ENCODE peak calls at places on chromosomes 12 and 14, in ten cellular contexts. One of them, this sample, is unnamed.

GRCh38 chr12:86228656-86229055 is 27.5 kb downstream of the MGAT4C start:
- DNase-seq in adrenal gland: no peak
- DNase-seq in BJ: no peak
- DNase-seq in tibial nerve: no peak
- DNase-seq in heart left ventricle: no peak
- DNase-seq in CD8-positive, alpha-beta T cell: no peak
- DNase-seq in testis: no peak
- DNase-seq in body of pancreas: no peak
- DNase-seq in tibial artery: no peak
- DNase-seq in upper lobe of right lung: no peak
- DNase-seq in this sample: no peak

GRCh38 chr12:114693532-114693931 is 9.6 kb upstream of the TBX3 start:
- DNase-seq in adrenal gland: no peak
- DNase-seq in BJ: no peak
- DNase-seq in tibial nerve: no peak
- DNase-seq in heart left ventricle: no peak
- DNase-seq in CD8-positive, alpha-beta T cell: no peak
- DNase-seq in testis: no peak
- DNase-seq in body of pancreas: no peak
- DNase-seq in tibial artery: no peak
- DNase-seq in upper lobe of right lung: no peak
- DNase-seq in this sample: no peak

GRCh38 chr14:88142990-88143389 is 138.1 kb downstream of the GPR65 start:
- DNase-seq in adrenal gland: no peak
- DNase-seq in BJ: no peak
- DNase-seq in tibial nerve: no peak
- DNase-seq in heart left ventricle: no peak
- DNase-seq in CD8-positive, alpha-beta T cell: no peak
- DNase-seq in testis: no peak
- DNase-seq in body of pancreas: no peak
- DNase-seq in tibial artery: no peak
- DNase-seq in upper lobe of right lung: no peak
- DNase-seq in this sample: no peak

GRCh38 chr12:79420146-79420618 is 270.6 kb downstream of the PAWR start:
- DNase-seq in adrenal gland: no peak
- DNase-seq in BJ: peak
- DNase-seq in tibial nerve: no peak
- DNase-seq in heart left ventricle: no peak
- DNase-seq in CD8-positive, alpha-beta T cell: no peak
- DNase-seq in testis: no peak
- DNase-seq in body of pancreas: peak
- DNase-seq in tibial artery: no peak
- DNase-seq in upper lobe of right lung: no peak
- DNase-seq in this sample: no peak

GRCh38 chr14:69214376-69214775 is 23.1 kb downstream of the EXD2 start:
- DNase-seq in adrenal gland: no peak
- DNase-seq in BJ: no peak
- DNase-seq in tibial nerve: no peak
- DNase-seq in heart left ventricle: no peak
- DNase-seq in CD8-positive, alpha-beta T cell: no peak
- DNase-seq in testis: no peak
- DNase-seq in body of pancreas: peak
- DNase-seq in tibial artery: no peak
- DNase-seq in upper lobe of right lung: no peak
- DNase-seq in this sample: no peak

GRCh38 chr12:8157484-8158198 is 826 bp downstream of the ZNF705A start:
- DNase-seq in adrenal gland: no peak
- DNase-seq in BJ: no peak
- DNase-seq in tibial nerve: no peak
- DNase-seq in heart left ventricle: no peak
- DNase-seq in CD8-positive, alpha-beta T cell: no peak
- DNase-seq in testis: no peak
- DNase-seq in body of pancreas: no peak
- DNase-seq in tibial artery: no peak
- DNase-seq in upper lobe of right lung: no peak
- DNase-seq in this sample: no peak

GRCh38 chr14:92586001-92586947 is 72.7 kb downstream of the RIN3 start:
- DNase-seq in adrenal gland: no peak
- DNase-seq in BJ: peak
- DNase-seq in tibial nerve: no peak
- DNase-seq in heart left ventricle: peak
- DNase-seq in CD8-positive, alpha-beta T cell: peak
- DNase-seq in testis: no peak
- DNase-seq in body of pancreas: peak
- DNase-seq in tibial artery: peak
- DNase-seq in upper lobe of right lung: no peak
- DNase-seq in this sample: peak

GRCh38 chr14:72611506-72611905 is 282.4 kb downstream of the DPF3 start:
- DNase-seq in adrenal gland: peak
- DNase-seq in BJ: no peak
- DNase-seq in tibial nerve: no peak
- DNase-seq in heart left ventricle: no peak
- DNase-seq in CD8-positive, alpha-beta T cell: peak
- DNase-seq in testis: no peak
- DNase-seq in body of pancreas: no peak
- DNase-seq in tibial artery: no peak
- DNase-seq in upper lobe of right lung: no peak
- DNase-seq in this sample: no peak

GRCh38 chr14:99687284-99688209 is 3.4 kb downstream of the CYP46A1 start:
- DNase-seq in adrenal gland: no peak
- DNase-seq in BJ: no peak
- DNase-seq in tibial nerve: no peak
- DNase-seq in heart left ventricle: no peak
- DNase-seq in CD8-positive, alpha-beta T cell: peak
- DNase-seq in testis: peak
- DNase-seq in body of pancreas: no peak
- DNase-seq in tibial artery: peak
- DNase-seq in upper lobe of right lung: no peak
- DNase-seq in this sample: no peak
- TF ChIP-seq CTCF in adrenal gland: peak
- TF ChIP-seq CTCF in BJ: peak
- TF ChIP-seq CTCF in tibial nerve: no peak
- TF ChIP-seq CTCF in heart left ventricle: peak
- TF ChIP-seq CTCF in CD8-positive, alpha-beta T cell: peak
- TF ChIP-seq CTCF in testis: peak
- TF ChIP-seq CTCF in body of pancreas: peak
- TF ChIP-seq CTCF in tibial artery: peak
- TF ChIP-seq CTCF in upper lobe of right lung: peak
- TF ChIP-seq CTCF in this sample: peak

GRCh38 chr12:128856035-128856790 is 2.9 kb downstream of the GLT1D1 start:
- DNase-seq in adrenal gland: no peak
- DNase-seq in BJ: no peak
- DNase-seq in tibial nerve: no peak
- DNase-seq in heart left ventricle: no peak
- DNase-seq in CD8-positive, alpha-beta T cell: no peak
- DNase-seq in testis: no peak
- DNase-seq in body of pancreas: no peak
- DNase-seq in tibial artery: no peak
- DNase-seq in upper lobe of right lung: no peak
- DNase-seq in this sample: no peak

GRCh38 chr12:128853321-128854197 is at the start of gene GLT1D1:
- DNase-seq in adrenal gland: no peak
- DNase-seq in BJ: no peak
- DNase-seq in tibial nerve: no peak
- DNase-seq in heart left ventricle: no peak
- DNase-seq in CD8-positive, alpha-beta T cell: no peak
- DNase-seq in testis: no peak
- DNase-seq in body of pancreas: no peak
- DNase-seq in tibial artery: no peak
- DNase-seq in upper lobe of right lung: no peak
- DNase-seq in this sample: no peak

GRCh38 chr12:128852026-128852725 is 1.1 kb upstream of the GLT1D1 start:
- DNase-seq in adrenal gland: no peak
- DNase-seq in BJ: no peak
- DNase-seq in tibial nerve: no peak
- DNase-seq in heart left ventricle: no peak
- DNase-seq in CD8-positive, alpha-beta T cell: no peak
- DNase-seq in testis: no peak
- DNase-seq in body of pancreas: no peak
- DNase-seq in tibial artery: peak
- DNase-seq in upper lobe of right lung: no peak
- DNase-seq in this sample: no peak

GRCh38 chr12:128850400-128850799 is 2.9 kb upstream of the GLT1D1 start:
- DNase-seq in adrenal gland: no peak
- DNase-seq in BJ: no peak
- DNase-seq in tibial nerve: no peak
- DNase-seq in heart left ventricle: no peak
- DNase-seq in CD8-positive, alpha-beta T cell: no peak
- DNase-seq in testis: no peak
- DNase-seq in body of pancreas: no peak
- DNase-seq in tibial artery: no peak
- DNase-seq in upper lobe of right lung: no peak
- DNase-seq in this sample: no peak

GRCh38 chr12:128852885-128853284 is 393 bp upstream of the GLT1D1 start:
- DNase-seq in adrenal gland: no peak
- DNase-seq in BJ: no peak
- DNase-seq in tibial nerve: no peak
- DNase-seq in heart left ventricle: no peak
- DNase-seq in CD8-positive, alpha-beta T cell: no peak
- DNase-seq in testis: no peak
- DNase-seq in body of pancreas: no peak
- DNase-seq in tibial artery: peak
- DNase-seq in upper lobe of right lung: no peak
- DNase-seq in this sample: no peak
- H3K4me3 ChIP-seq in adrenal gland: no peak
- H3K4me3 ChIP-seq in BJ: no peak
- H3K4me3 ChIP-seq in tibial nerve: no peak
- H3K4me3 ChIP-seq in heart left ventricle: no peak
- H3K4me3 ChIP-seq in CD8-positive, alpha-beta T cell: no peak
- H3K4me3 ChIP-seq in testis: no peak
- H3K4me3 ChIP-seq in body of pancreas: no peak
- H3K4me3 ChIP-seq in tibial artery: no peak
- H3K4me3 ChIP-seq in upper lobe of right lung: no peak
- H3K4me3 ChIP-seq in this sample: no peak

GRCh38 chr12:52044284-52044983 is 6.8 kb upstream of the NR4A1 start:
- DNase-seq in adrenal gland: peak
- DNase-seq in BJ: peak
- DNase-seq in tibial nerve: peak
- DNase-seq in heart left ventricle: peak
- DNase-seq in CD8-positive, alpha-beta T cell: no peak
- DNase-seq in testis: peak
- DNase-seq in body of pancreas: peak
- DNase-seq in tibial artery: peak
- DNase-seq in upper lobe of right lung: peak
- DNase-seq in this sample: no peak

GRCh38 chr12:52042706-52043385 is 8.4 kb upstream of the NR4A1 start:
- DNase-seq in adrenal gland: peak
- DNase-seq in BJ: no peak
- DNase-seq in tibial nerve: no peak
- DNase-seq in heart left ventricle: no peak
- DNase-seq in CD8-positive, alpha-beta T cell: no peak
- DNase-seq in testis: peak
- DNase-seq in body of pancreas: no peak
- DNase-seq in tibial artery: peak
- DNase-seq in upper lobe of right lung: no peak
- DNase-seq in this sample: no peak

GRCh38 chr12:52043386-52044212 is 7.6 kb upstream of the NR4A1 start:
- DNase-seq in adrenal gland: peak
- DNase-seq in BJ: no peak
- DNase-seq in tibial nerve: no peak
- DNase-seq in heart left ventricle: peak
- DNase-seq in CD8-positive, alpha-beta T cell: no peak
- DNase-seq in testis: peak
- DNase-seq in body of pancreas: peak
- DNase-seq in tibial artery: peak
- DNase-seq in upper lobe of right lung: no peak
- DNase-seq in this sample: no peak

GRCh38 chr12:52041032-52041431 is 10.2 kb upstream of the NR4A1 start:
- DNase-seq in adrenal gland: no peak
- DNase-seq in BJ: no peak
- DNase-seq in tibial nerve: no peak
- DNase-seq in heart left ventricle: no peak
- DNase-seq in CD8-positive, alpha-beta T cell: no peak
- DNase-seq in testis: no peak
- DNase-seq in body of pancreas: no peak
- DNase-seq in tibial artery: no peak
- DNase-seq in upper lobe of right lung: no peak
- DNase-seq in this sample: no peak

GRCh38 chr12:52041695-52042123 is 9.5 kb upstream of the NR4A1 start:
- DNase-seq in adrenal gland: peak
- DNase-seq in BJ: no peak
- DNase-seq in tibial nerve: no peak
- DNase-seq in heart left ventricle: peak
- DNase-seq in CD8-positive, alpha-beta T cell: peak
- DNase-seq in testis: peak
- DNase-seq in body of pancreas: no peak
- DNase-seq in tibial artery: peak
- DNase-seq in upper lobe of right lung: no peak
- DNase-seq in this sample: no peak
- TF ChIP-seq CTCF in adrenal gland: no peak
- TF ChIP-seq CTCF in BJ: peak
- TF ChIP-seq CTCF in tibial nerve: no peak
- TF ChIP-seq CTCF in heart left ventricle: peak
- TF ChIP-seq CTCF in CD8-positive, alpha-beta T cell: peak
- TF ChIP-seq CTCF in testis: no peak
- TF ChIP-seq CTCF in body of pancreas: no peak
- TF ChIP-seq CTCF in tibial artery: no peak
- TF ChIP-seq CTCF in upper lobe of right lung: no peak
- TF ChIP-seq CTCF in this sample: peak

DNA sequence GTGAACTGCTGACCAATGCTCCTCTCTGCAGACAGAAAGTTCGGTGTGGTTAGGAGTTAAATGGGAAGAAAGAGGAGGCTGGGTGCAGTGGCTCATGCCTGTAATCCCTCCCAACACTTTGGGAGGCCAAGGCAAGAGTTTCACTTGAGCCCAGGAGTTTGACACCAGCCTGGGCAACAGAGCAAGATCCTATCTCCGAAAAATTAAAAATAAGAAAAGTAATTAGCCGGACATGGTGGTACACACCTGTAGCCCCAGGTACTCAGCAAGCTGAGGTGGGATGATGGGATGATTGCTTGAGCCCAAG is 19.0 kb downstream of the ATXN2 start:
- DNase-seq in adrenal gland: no peak
- DNase-seq in BJ: no peak
- DNase-seq in tibial nerve: no peak
- DNase-seq in heart left ventricle: no peak
- DNase-seq in CD8-positive, alpha-beta T cell: peak
- DNase-seq in testis: no peak
- DNase-seq in body of pancreas: no peak
- DNase-seq in tibial artery: no peak
- DNase-seq in upper lobe of right lung: peak
- DNase-seq in this sample: no peak
- H3K4me3 ChIP-seq in adrenal gland: no peak
- H3K4me3 ChIP-seq in BJ: no peak
- H3K4me3 ChIP-seq in tibial nerve: no peak
- H3K4me3 ChIP-seq in heart left ventricle: no peak
- H3K4me3 ChIP-seq in CD8-positive, alpha-beta T cell: no peak
- H3K4me3 ChIP-seq in testis: no peak
- H3K4me3 ChIP-seq in body of pancreas: no peak
- H3K4me3 ChIP-seq in tibial artery: no peak
- H3K4me3 ChIP-seq in upper lobe of right lung: no peak
- H3K4me3 ChIP-seq in this sample: no peak

DNA sequence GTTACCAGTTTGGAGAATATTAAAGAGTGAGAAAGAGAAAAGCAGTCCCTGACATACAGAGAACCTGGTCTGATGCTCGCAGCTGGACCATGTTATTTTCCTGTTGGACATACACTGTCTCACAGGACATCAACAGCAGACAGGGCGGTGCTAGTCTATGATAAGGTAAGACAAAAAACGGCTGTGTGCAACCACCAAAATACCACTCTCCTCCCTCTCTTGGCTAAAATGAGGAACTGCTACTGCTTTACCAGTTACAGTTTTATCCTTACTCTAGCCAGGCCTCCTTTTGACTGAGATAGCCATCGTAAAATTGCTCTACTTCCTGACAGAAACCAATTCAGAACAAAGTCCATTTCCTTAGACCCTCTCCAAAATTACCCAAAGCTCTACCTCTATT is 47.0 kb upstream of the ERGIC2 start:
- DNase-seq in adrenal gland: no peak
- DNase-seq in BJ: no peak
- DNase-seq in tibial nerve: no peak
- DNase-seq in heart left ventricle: no peak
- DNase-seq in CD8-positive, alpha-beta T cell: no peak
- DNase-seq in testis: no peak
- DNase-seq in body of pancreas: no peak
- DNase-seq in tibial artery: no peak
- DNase-seq in upper lobe of right lung: no peak
- DNase-seq in this sample: peak
- TF ChIP-seq CTCF in adrenal gland: no peak
- TF ChIP-seq CTCF in BJ: no peak
- TF ChIP-seq CTCF in tibial nerve: no peak
- TF ChIP-seq CTCF in heart left ventricle: peak
- TF ChIP-seq CTCF in CD8-positive, alpha-beta T cell: peak
- TF ChIP-seq CTCF in testis: no peak
- TF ChIP-seq CTCF in body of pancreas: no peak
- TF ChIP-seq CTCF in tibial artery: no peak
- TF ChIP-seq CTCF in upper lobe of right lung: peak
- TF ChIP-seq CTCF in this sample: peak

This sample was measured in GM12864.